ENCODE peak calls at places on chromosomes 1 and 21, in four cellular contexts. C, K, V and R are unnamed samples.

GRCh38 chr1:201506092-201506491 is 831 bp downstream of the CSRP1 start:
- DNase-seq in C (no peak), V (no peak), K (no peak), R (no peak)

GRCh38 chr1:112346802-112347350 is 49.1 kb upstream of the CTTNBP2NL start:
- DNase-seq in C (no peak), K (no peak), V (no peak), R (no peak)

GRCh38 chr1:18965206-18966173 is 9.0 kb upstream of the IFFO2 start:
- DNase-seq in V (peak), C (peak), K (no peak), R (no peak)

GRCh38 chr1:22508329-22508728 is 55.0 kb upstream of the EPHA8 start:
- DNase-seq in C (no peak), K (no peak), V (no peak), R (no peak)

GRCh38 chr21:45865106-45865835 is 116.3 kb upstream of the COL6A1 start:
- DNase-seq in C (no peak), V (peak), K (peak), R (no peak)

GRCh38 chr1:245475116-245475515 is 320.3 kb downstream of the KIF26B start:
- DNase-seq in V (peak), K (peak), C (no peak), R (no peak)

GRCh38 chr1:221911714-221912113 is 169.8 kb upstream of the DUSP10 start:
- DNase-seq in C (no peak), V (no peak), K (no peak), R (no peak)

GRCh38 chr1:113905435-113905861 is 322 bp downstream of the DCLRE1B start:
- DNase-seq in C (no peak), K (no peak), V (no peak), R (no peak)

GRCh38 chr1:77273891-77274290 is 7.9 kb upstream of the AK5 start:
- DNase-seq in V (peak), K (no peak), C (no peak), R (no peak)

GRCh38 chr1:37473431-37474050 is 839 bp upstream of the ZC3H12A start:
- DNase-seq in K (no peak), V (no peak), C (no peak), R (no peak)

GRCh38 chr21:45084881-45085536 is 10.6 kb downstream of the ADARB1 start:
- DNase-seq in V (no peak), C (no peak), K (no peak), R (no peak)

GRCh38 chr1:36609241-36610027 is 126.7 kb upstream of the CSF3R start:
- DNase-seq in V (peak), K (peak), C (peak), R (peak)

GRCh38 chr1:111145542-111145941 is 5.5 kb downstream of the CEPT1 start:
- DNase-seq in C (no peak), V (no peak), K (no peak), R (no peak)

GRCh38 chr21:34362670-34363069 is 1.1 kb upstream of the KCNE2 start:
- DNase-seq in K (no peak), C (no peak), V (no peak), R (no peak)

GRCh38 chr1:226482975-226483660 is 65.4 kb upstream of the STUM start:
- DNase-seq in K (no peak), V (peak), C (no peak), R (no peak)

GRCh38 chr1:190323530-190323929 is 154.1 kb downstream of the BRINP3 start:
- DNase-seq in K (no peak), C (no peak), V (no peak), R (no peak)

GRCh38 chr1:54238353-54239040 is 38.5 kb downstream of the MRPL37 start:
- DNase-seq in V (no peak), K (no peak), C (peak), R (no peak)

GRCh38 chr1:32082022-32082421 is 9.3 kb downstream of the TMEM39B start:
- DNase-seq in K (no peak), V (no peak), C (no peak), R (no peak)

GRCh38 chr1:110559157-110559556 is 40.2 kb upstream of the KCNA10 start:
- DNase-seq in C (no peak), K (no peak), V (no peak), R (no peak)

GRCh38 chr1:83512371-83513004 is 486.4 kb downstream of the TTLL7 start:
- DNase-seq in V (no peak), K (no peak), C (no peak), R (no peak)

GRCh38 chr1:21596628-21597027 is 72.5 kb downstream of the RAP1GAP start:
- DNase-seq in V (no peak), C (no peak), K (no peak), R (no peak)

GRCh38 chr1:178091986-178092745 is 1.7 kb upstream of the RASAL2 start:
- DNase-seq in V (peak), C (no peak), K (peak), R (no peak)

GRCh38 chr21:45219517-45219916 is 68.2 kb downstream of the POFUT2 start:
- DNase-seq in V (peak), C (no peak), K (no peak), R (no peak)

GRCh38 chr1:54507471-54507870 is 40.6 kb upstream of the ACOT11 start:
- DNase-seq in K (no peak), C (no peak), V (no peak), R (no peak)

GRCh38 chr1:65584399-65584798 is 163.9 kb downstream of the LEPR start:
- DNase-seq in K (no peak), C (no peak), V (no peak), R (no peak)

GRCh38 chr1:221527886-221528634 is 213.8 kb downstream of the DUSP10 start:
- DNase-seq in V (no peak), C (no peak), K (no peak), R (no peak)

GRCh38 chr1:198056255-198056654 is 100.5 kb upstream of the NEK7 start:
- DNase-seq in C (no peak), K (no peak), V (peak), R (no peak)

GRCh38 chr1:64623750-64624445 is 121.0 kb upstream of the RAVER2 start:
- DNase-seq in C (no peak), K (no peak), V (peak), R (no peak)

GRCh38 chr1:80050085-80050484 is 1043.6 kb upstream of the ADGRL4 start:
- DNase-seq in C (no peak), K (no peak), V (no peak), R (no peak)

GRCh38 chr21:29102791-29103257 is 27.6 kb upstream of the MAP3K7CL start:
- DNase-seq in V (no peak), K (no peak), C (no peak), R (no peak)

DNA sequence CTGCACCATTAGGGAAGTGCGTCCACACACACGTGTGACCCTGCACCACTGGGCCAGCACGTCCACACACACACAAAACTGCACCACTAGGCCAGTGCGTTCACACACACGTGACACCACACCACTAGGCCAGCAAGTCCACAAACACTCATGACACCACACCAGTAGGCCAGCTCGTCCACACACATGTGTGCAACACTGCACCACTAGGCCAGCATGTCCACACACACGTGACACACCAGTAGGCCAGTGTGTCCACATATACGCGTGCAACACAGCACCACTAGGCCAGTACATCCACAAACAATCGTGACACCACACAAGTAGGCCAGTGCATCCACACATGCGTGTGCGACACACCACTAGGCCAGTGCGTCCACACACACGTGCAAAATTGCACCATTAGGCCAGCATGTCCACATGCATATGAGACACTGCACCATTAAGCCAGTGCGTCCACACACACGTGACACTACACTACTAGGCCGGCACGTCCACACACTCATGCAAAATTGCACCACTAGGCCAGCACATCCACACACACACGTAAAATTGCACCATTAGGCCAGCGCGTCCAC is 235.0 kb downstream of the SLC45A1 start:
- DNase-seq in K (no peak), V (no peak), C (no peak), R (no peak)
- TF ChIP-seq CTCF in K (no peak), V (no peak), C (no peak), R (no peak)

GRCh38 chr1:16151200-16151708 is 4.6 kb downstream of the EPHA2 start:
- DNase-seq in C (no peak), V (no peak), K (no peak), R (no peak)
- TF ChIP-seq CTCF in C (no peak), V (no peak), K (no peak), R (no peak)

DNA sequence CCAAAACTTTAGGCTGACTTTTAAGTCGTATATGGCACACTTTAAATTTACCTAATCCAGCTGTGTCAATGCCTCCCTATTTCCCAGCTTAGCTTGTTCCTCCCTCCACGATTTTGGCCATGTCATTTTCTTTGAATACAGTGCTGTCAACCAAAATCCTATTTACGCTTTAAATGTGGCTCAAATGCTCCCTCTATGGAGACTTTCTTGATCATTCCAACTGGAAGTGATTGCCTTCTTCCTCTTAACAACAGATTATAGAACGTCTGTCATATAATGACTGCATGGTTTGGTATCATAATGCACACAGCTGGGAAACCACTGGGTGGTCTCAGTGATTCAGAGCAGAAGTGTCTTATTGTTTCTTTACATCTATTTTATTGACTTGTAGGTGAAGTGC is 18.9 kb upstream of the BATF3 start:
- DNase-seq in K (no peak), C (no peak), V (peak), R (no peak)
- TF ChIP-seq CTCF in K (peak), C (no peak), V (peak), R (no peak)

GRCh38 chr1:24849653-24850295 is 80.3 kb downstream of the RUNX3 start:
- DNase-seq in C (no peak), K (no peak), V (peak), R (no peak)
- TF ChIP-seq CTCF in C (peak), K (peak), V (peak), R (peak)

GRCh38 chr1:91707890-91708218 is 178.1 kb downstream of the TGFBR3 start:
- DNase-seq in V (no peak), K (no peak), C (no peak), R (no peak)
- TF ChIP-seq CTCF in V (no peak), K (no peak), C (no peak), R (no peak)

GRCh38 chr1:6008696-6009095 is 16.5 kb upstream of the NPHP4 start:
- DNase-seq in V (no peak), C (peak), K (no peak), R (no peak)

GRCh38 chr1:6009120-6010040 is 17.2 kb upstream of the NPHP4 start:
- DNase-seq in K (no peak), V (peak), C (peak), R (no peak)

GRCh38 chr1:6011161-6011945 is 19.1 kb upstream of the NPHP4 start:
- DNase-seq in K (no peak), V (no peak), C (no peak), R (no peak)

GRCh38 chr1:6011946-6012258 is 19.7 kb upstream of the NPHP4 start:
- DNase-seq in K (no peak), V (no peak), C (no peak), R (no peak)

DNA sequence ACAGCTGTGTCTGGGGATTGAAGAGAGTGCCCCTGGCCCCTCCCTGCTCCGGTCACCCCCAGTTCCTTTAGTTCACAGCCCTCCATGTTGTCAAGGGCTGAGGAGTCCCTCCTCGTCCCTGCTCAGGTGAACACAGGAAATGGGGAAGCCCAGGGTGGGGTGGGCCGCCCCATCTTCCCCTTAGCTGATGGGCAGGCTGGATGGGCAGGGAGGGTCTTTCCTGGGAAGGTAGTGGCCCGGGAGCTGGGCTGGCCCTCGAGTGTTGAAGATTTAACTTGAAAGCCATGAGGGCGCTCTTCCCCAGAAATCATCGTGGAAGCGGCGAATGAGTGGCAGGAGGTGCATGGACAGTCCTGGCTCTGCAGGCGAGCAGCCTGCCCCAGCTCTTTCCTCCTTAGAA is 18.3 kb upstream of the NPHP4 start:
- DNase-seq in K (no peak), V (no peak), C (no peak), R (no peak)
- TF ChIP-seq CTCF in K (no peak), V (no peak), C (no peak), R (no peak)

GRCh38 chr1:174666248-174666647 is 218.5 kb downstream of the GPR52 start:
- DNase-seq in C (no peak), V (no peak), K (no peak), R (no peak)
- TF ChIP-seq CTCF in C (no peak), V (no peak), K (no peak), R (no peak)

GRCh38 chr21:14762309-14762708 is 216.2 kb upstream of the SAMSN1 start:
- DNase-seq in V (no peak), K (no peak), C (no peak), R (no peak)

GRCh38 chr21:14755086-14755485 is 209.0 kb upstream of the SAMSN1 start:
- DNase-seq in K (no peak), C (no peak), V (no peak), R (no peak)

GRCh38 chr21:14757533-14758327 is 211.6 kb upstream of the SAMSN1 start:
- DNase-seq in V (no peak), K (no peak), C (no peak), R (no peak)

GRCh38 chr21:14759285-14759684 is 213.2 kb upstream of the SAMSN1 start:
- DNase-seq in V (no peak), K (no peak), C (no peak), R (no peak)

DNA sequence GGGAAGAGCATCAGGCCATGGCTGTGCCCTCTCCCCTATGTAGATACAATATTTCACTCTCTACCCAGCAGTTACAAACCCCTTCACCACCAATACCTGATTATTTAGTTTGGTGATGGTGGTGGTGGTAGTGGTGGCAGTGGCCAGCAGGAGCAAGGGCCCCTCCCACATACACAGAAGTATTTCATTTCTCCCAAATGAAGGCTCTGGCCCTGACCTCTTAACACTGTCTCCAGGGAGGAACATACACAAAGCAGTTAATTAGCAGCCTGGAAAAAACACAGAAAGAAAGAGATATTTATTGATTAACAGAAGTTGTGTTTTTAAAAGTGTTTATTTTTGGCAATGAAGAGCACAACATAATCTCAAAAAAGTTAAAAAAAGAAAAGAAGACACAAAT is 212.7 kb upstream of the SAMSN1 start:
- DNase-seq in C (no peak), V (no peak), K (no peak), R (no peak)
- TF ChIP-seq CTCF in C (no peak), V (no peak), K (no peak), R (no peak)